ENCODE peak calls at places on chromosomes 7 and 10, in four cellular contexts. One of them, this sample, is unnamed.

GRCh38 chr7:94146408-94146807 is 142.3 kb upstream of the BET1 start:
- DNase-seq in ovary: peak
- DNase-seq in GM12865: no peak
- DNase-seq in IMR-90: peak
- DNase-seq in this sample: no peak

GRCh38 chr10:122481296-122482056 is 20.1 kb downstream of the HTRA1 start:
- DNase-seq in IMR-90: no peak
- DNase-seq in GM12865: no peak
- DNase-seq in ovary: no peak
- DNase-seq in this sample: no peak

GRCh38 chr10:125008689-125009579 is 67.0 kb downstream of the ZRANB1 start:
- DNase-seq in GM12865: no peak
- DNase-seq in ovary: peak
- DNase-seq in IMR-90: no peak
- DNase-seq in this sample: no peak

GRCh38 chr10:125005312-125006187 is 63.6 kb downstream of the ZRANB1 start:
- DNase-seq in IMR-90: no peak
- DNase-seq in ovary: peak
- DNase-seq in GM12865: no peak
- DNase-seq in this sample: peak

GRCh38 chr10:1672001-1672781 is 65.1 kb downstream of the ADARB2 start:
- DNase-seq in IMR-90: no peak
- DNase-seq in ovary: no peak
- DNase-seq in GM12865: no peak
- DNase-seq in this sample: no peak

GRCh38 chr10:105409370-105409769 is 768.3 kb downstream of the SORCS3 start:
- DNase-seq in GM12865: no peak
- DNase-seq in ovary: no peak
- DNase-seq in IMR-90: no peak
- DNase-seq in this sample: no peak

GRCh38 chr10:74213571-74214162 is 62.6 kb downstream of the ADK start:
- DNase-seq in IMR-90: peak
- DNase-seq in ovary: no peak
- DNase-seq in GM12865: peak
- DNase-seq in this sample: peak

GRCh38 chr10:3172446-3173172 is at the start of gene PITRM1:
- DNase-seq in ovary: peak
- DNase-seq in GM12865: peak
- DNase-seq in IMR-90: peak
- DNase-seq in this sample: peak

GRCh38 chr7:35747611-35748010 is 52.7 kb upstream of the HERPUD2 start:
- DNase-seq in ovary: no peak
- DNase-seq in IMR-90: no peak
- DNase-seq in GM12865: no peak
- DNase-seq in this sample: no peak

GRCh38 chr10:45592926-45593325 is 79.6 kb downstream of the ZFAND4 start:
- DNase-seq in ovary: no peak
- DNase-seq in GM12865: no peak
- DNase-seq in IMR-90: no peak
- DNase-seq in this sample: no peak

GRCh38 chr10:77582710-77583115 is 54.9 kb downstream of the KCNMA1 start:
- DNase-seq in IMR-90: peak
- DNase-seq in GM12865: peak
- DNase-seq in ovary: no peak
- DNase-seq in this sample: no peak

GRCh38 chr10:122018951-122019413 is 30.0 kb downstream of the TACC2 start:
- DNase-seq in GM12865: no peak
- DNase-seq in ovary: no peak
- DNase-seq in IMR-90: no peak
- DNase-seq in this sample: no peak

GRCh38 chr7:83835424-83835823 is 186.5 kb upstream of the SEMA3E start:
- DNase-seq in GM12865: no peak
- DNase-seq in IMR-90: no peak
- DNase-seq in ovary: no peak
- DNase-seq in this sample: no peak

GRCh38 chr10:25226775-25227682 is 52.2 kb downstream of the GPR158 start:
- DNase-seq in ovary: no peak
- DNase-seq in IMR-90: peak
- DNase-seq in GM12865: peak
- DNase-seq in this sample: peak

GRCh38 chr7:44291066-44291732 is 34.2 kb downstream of the CAMK2B start:
- DNase-seq in GM12865: no peak
- DNase-seq in IMR-90: peak
- DNase-seq in ovary: peak
- DNase-seq in this sample: no peak

GRCh38 chr10:21423338-21423737 is 102.1 kb downstream of the SKIDA1 start:
- DNase-seq in GM12865: no peak
- DNase-seq in ovary: no peak
- DNase-seq in IMR-90: no peak
- DNase-seq in this sample: no peak

GRCh38 chr7:96093435-96093834 is 228.5 kb downstream of the SLC25A13 start:
- DNase-seq in GM12865: no peak
- DNase-seq in IMR-90: peak
- DNase-seq in ovary: no peak
- DNase-seq in this sample: no peak

GRCh38 chr10:51421853-51422252 is 277.5 kb downstream of the CSTF2T start:
- DNase-seq in ovary: no peak
- DNase-seq in GM12865: no peak
- DNase-seq in IMR-90: peak
- DNase-seq in this sample: no peak

GRCh38 chr7:88302486-88302885 is 4.2 kb downstream of the STEAP4 start:
- DNase-seq in IMR-90: no peak
- DNase-seq in GM12865: no peak
- DNase-seq in ovary: no peak
- DNase-seq in this sample: no peak

GRCh38 chr7:130096243-130096827 is 26.0 kb downstream of the KLHDC10 start:
- DNase-seq in ovary: no peak
- DNase-seq in IMR-90: no peak
- DNase-seq in GM12865: no peak
- DNase-seq in this sample: no peak

DNA sequence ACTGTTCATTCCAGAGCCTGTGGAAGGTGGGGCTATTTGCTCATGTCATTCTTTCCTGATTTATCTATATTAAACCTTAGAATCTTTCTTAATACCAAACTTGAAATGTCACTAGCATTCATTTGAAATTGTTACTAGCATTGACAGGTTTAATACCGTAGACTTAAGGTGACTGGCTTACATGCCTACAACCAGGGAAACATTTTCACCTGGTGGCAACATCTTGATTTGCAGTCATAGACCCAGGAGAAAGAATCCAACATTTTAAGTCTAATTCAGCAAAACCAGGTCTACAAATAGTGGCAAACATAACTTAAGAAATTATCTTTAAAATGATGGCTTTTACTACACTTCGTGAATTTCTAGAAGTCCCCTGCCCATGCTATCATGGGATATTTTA is 353.7 kb downstream of the HTR7 start:
- DNase-seq in GM12865: no peak
- DNase-seq in ovary: no peak
- DNase-seq in IMR-90: no peak
- DNase-seq in this sample: no peak
- TF ChIP-seq CTCF in GM12865: no peak
- TF ChIP-seq CTCF in ovary: no peak
- TF ChIP-seq CTCF in IMR-90: no peak
- TF ChIP-seq CTCF in this sample: no peak

GRCh38 chr10:29668628-29669027 is 33.9 kb upstream of the SVIL start:
- DNase-seq in ovary: no peak
- DNase-seq in IMR-90: peak
- DNase-seq in GM12865: no peak
- DNase-seq in this sample: no peak
- TF ChIP-seq CTCF in ovary: no peak
- TF ChIP-seq CTCF in IMR-90: no peak
- TF ChIP-seq CTCF in GM12865: no peak
- TF ChIP-seq CTCF in this sample: no peak

DNA sequence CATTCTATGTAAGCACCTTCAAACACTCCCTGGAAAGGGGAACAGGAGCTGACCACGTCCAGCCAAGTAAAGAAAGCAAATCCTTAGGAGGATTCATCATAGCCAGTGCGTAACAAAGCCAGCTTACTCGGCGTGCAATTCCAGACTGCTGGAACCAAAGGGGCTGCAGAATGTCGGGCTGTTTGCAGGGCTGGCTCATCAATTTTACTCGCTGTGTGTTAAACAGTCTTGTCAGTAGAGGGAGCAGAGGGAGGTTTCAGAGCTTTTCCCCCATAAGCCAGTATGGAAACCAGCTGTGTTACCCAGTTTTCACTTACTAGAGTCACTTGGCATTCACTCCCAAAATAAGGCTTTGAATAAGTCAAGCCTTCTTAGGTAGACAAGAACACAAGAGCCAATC is 127.1 kb downstream of the KMT2E start:
- DNase-seq in IMR-90: peak
- DNase-seq in ovary: no peak
- DNase-seq in GM12865: peak
- DNase-seq in this sample: peak
- TF ChIP-seq CTCF in IMR-90: peak
- TF ChIP-seq CTCF in ovary: no peak
- TF ChIP-seq CTCF in GM12865: no peak
- TF ChIP-seq CTCF in this sample: no peak

DNA sequence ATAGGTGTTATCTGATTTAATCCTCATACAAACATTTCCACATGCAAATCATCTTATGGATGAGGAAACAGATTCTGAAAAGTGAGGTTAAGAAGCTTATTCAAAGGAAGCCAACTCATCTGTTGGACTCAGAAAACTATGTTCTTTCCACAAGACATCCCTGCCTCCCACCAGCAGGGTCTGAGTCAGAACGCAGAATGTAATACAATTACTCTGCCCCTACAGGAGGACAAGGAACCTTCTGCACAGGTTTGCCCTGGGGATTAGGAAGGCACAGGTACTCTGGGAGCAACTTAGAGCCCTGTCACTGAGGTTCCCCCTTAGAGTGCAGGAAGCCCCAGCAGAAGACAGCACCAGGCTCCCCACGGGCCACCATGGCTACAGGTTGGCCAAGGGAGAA is 255.7 kb downstream of the TNS3 start:
- DNase-seq in IMR-90: peak
- DNase-seq in GM12865: no peak
- DNase-seq in ovary: no peak
- DNase-seq in this sample: no peak
- TF ChIP-seq CTCF in IMR-90: peak
- TF ChIP-seq CTCF in GM12865: no peak
- TF ChIP-seq CTCF in ovary: no peak
- TF ChIP-seq CTCF in this sample: no peak

GRCh38 chr10:43360086-43360485 is 11.3 kb upstream of the FXYD4 start:
- DNase-seq in IMR-90: peak
- DNase-seq in GM12865: no peak
- DNase-seq in ovary: no peak
- DNase-seq in this sample: no peak

GRCh38 chr10:43361532-43362190 is 9.8 kb upstream of the FXYD4 start:
- DNase-seq in GM12865: no peak
- DNase-seq in ovary: no peak
- DNase-seq in IMR-90: no peak
- DNase-seq in this sample: no peak

GRCh38 chr10:43362191-43362839 is 9.1 kb upstream of the FXYD4 start:
- DNase-seq in IMR-90: peak
- DNase-seq in GM12865: peak
- DNase-seq in ovary: peak
- DNase-seq in this sample: peak
- TF ChIP-seq CTCF in IMR-90: peak
- TF ChIP-seq CTCF in GM12865: peak
- TF ChIP-seq CTCF in ovary: peak
- TF ChIP-seq CTCF in this sample: peak

GRCh38 chr10:70269741-70270140 is 14.1 kb downstream of the NPFFR1 start:
- DNase-seq in GM12865: no peak
- DNase-seq in IMR-90: no peak
- DNase-seq in ovary: no peak
- DNase-seq in this sample: no peak

GRCh38 chr10:70271996-70272924 is 11.5 kb downstream of the NPFFR1 start:
- DNase-seq in ovary: peak
- DNase-seq in GM12865: no peak
- DNase-seq in IMR-90: no peak
- DNase-seq in this sample: no peak

GRCh38 chr10:70270952-70271351 is 12.9 kb downstream of the NPFFR1 start:
- DNase-seq in ovary: no peak
- DNase-seq in IMR-90: no peak
- DNase-seq in GM12865: peak
- DNase-seq in this sample: no peak

GRCh38 chr10:70274643-70275042 is 9.2 kb downstream of the NPFFR1 start:
- DNase-seq in ovary: no peak
- DNase-seq in IMR-90: peak
- DNase-seq in GM12865: no peak
- DNase-seq in this sample: no peak

DNA sequence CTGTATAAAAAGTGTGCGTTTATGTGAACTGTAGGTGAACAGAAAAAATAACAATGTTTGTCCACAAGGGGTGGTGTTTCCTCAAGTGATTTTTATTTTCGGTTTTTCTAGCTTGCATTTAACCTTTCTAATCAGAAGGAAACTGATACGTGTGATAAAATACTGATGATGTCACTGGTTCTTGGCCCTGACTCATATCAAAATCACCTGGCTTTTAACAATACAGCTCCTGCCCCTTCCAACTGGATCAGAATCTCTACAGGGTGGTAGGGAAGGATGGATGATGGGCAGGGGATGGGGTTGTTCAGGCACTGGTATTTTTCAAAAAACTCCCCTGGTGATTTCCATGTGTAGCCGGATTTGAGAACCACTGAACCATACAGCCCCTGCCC is 10.9 kb downstream of the NPFFR1 start:
- DNase-seq in GM12865: peak
- DNase-seq in IMR-90: peak
- DNase-seq in ovary: no peak
- DNase-seq in this sample: peak
- TF ChIP-seq CTCF in GM12865: peak
- TF ChIP-seq CTCF in IMR-90: peak
- TF ChIP-seq CTCF in ovary: no peak
- TF ChIP-seq CTCF in this sample: peak